ENCODE peak calls at places on chromosomes 3 and 15, in four cellular contexts. I, U, N and Y are unnamed samples.

GRCh38 chr3:150238043-150238802 is 169.9 kb upstream of the TSC22D2 start:
- DNase-seq in I (no peak), U (peak), N (no peak), Y (no peak)

GRCh38 chr3:135895106-135895733 is 70.3 kb upstream of the PPP2R3A start:
- DNase-seq in N (peak), I (no peak), U (peak), Y (peak)

GRCh38 chr15:63509933-63510547 is 5.6 kb downstream of the USP3 start:
- DNase-seq in I (no peak), N (no peak), U (peak), Y (no peak)

GRCh38 chr15:42059661-42060476 is 34.5 kb downstream of the PLA2G4D start:
- DNase-seq in U (peak), N (peak), I (peak), Y (peak)

GRCh38 chr3:194313642-194314430 is 37.3 kb downstream of the CPN2 start:
- DNase-seq in I (no peak), U (no peak), N (no peak), Y (no peak)

GRCh38 chr15:39140060-39140604 is 440.7 kb upstream of the THBS1 start:
- DNase-seq in N (no peak), I (no peak), U (peak), Y (no peak)

GRCh38 chr3:112871735-112872134 is 25.1 kb upstream of the CD200R1L start:
- DNase-seq in I (no peak), N (no peak), U (no peak), Y (no peak)

GRCh38 chr3:29072626-29073025 is 208.2 kb upstream of the RBMS3 start:
- DNase-seq in I (no peak), N (no peak), U (no peak), Y (no peak)

GRCh38 chr3:9302425-9303181 is 53.2 kb upstream of the SRGAP3 start:
- DNase-seq in N (peak), U (peak), I (peak), Y (peak)

GRCh38 chr3:102225407-102226132 is 209.2 kb upstream of the ZPLD1 start:
- DNase-seq in N (no peak), U (peak), I (no peak), Y (no peak)

GRCh38 chr3:181025204-181025603 is 35.7 kb upstream of the DNAJC19 start:
- DNase-seq in U (no peak), N (no peak), I (no peak), Y (no peak)

GRCh38 chr3:149369991-149370866 is 7.2 kb downstream of the TM4SF1 start:
- DNase-seq in I (no peak), N (no peak), U (peak), Y (no peak)

GRCh38 chr3:178546079-178546478 is 9.8 kb downstream of the KCNMB2 start:
- DNase-seq in N (no peak), I (no peak), U (no peak), Y (no peak)

GRCh38 chr3:111764645-111765091 is 94.4 kb upstream of the PHLDB2 start:
- DNase-seq in I (no peak), U (peak), N (no peak), Y (peak)

GRCh38 chr3:53260286-53260785 is 4.5 kb upstream of the TKT start:
- DNase-seq in U (no peak), N (no peak), I (no peak), Y (no peak)

GRCh38 chr3:107065094-107065861 is 312.0 kb upstream of the CCDC54 start:
- DNase-seq in U (peak), N (no peak), I (no peak), Y (no peak)

GRCh38 chr3:146115619-146116018 is 45.4 kb downstream of the PLOD2 start:
- DNase-seq in U (peak), N (no peak), I (no peak), Y (peak)

GRCh38 chr15:42608110-42608531 is 32.7 kb downstream of the STARD9 start:
- DNase-seq in N (peak), I (no peak), U (peak), Y (no peak)

GRCh38 chr3:173823911-173824460 is 426.4 kb downstream of the NLGN1 start:
- DNase-seq in U (peak), N (no peak), I (no peak), Y (no peak)

GRCh38 chr15:78315686-78316085 is 16.3 kb upstream of the SKIC8 start:
- DNase-seq in U (peak), I (no peak), N (no peak), Y (no peak)

GRCh38 chr15:76107169-76107568 is 47.4 kb downstream of the TMEM266 start:
- DNase-seq in U (no peak), I (no peak), N (no peak), Y (no peak)

GRCh38 chr15:85910796-85911195 is 116.1 kb upstream of the KLHL25 start:
- DNase-seq in U (no peak), N (no peak), I (no peak), Y (no peak)

GRCh38 chr3:4976109-4976508 is 3.1 kb upstream of the BHLHE40 start:
- DNase-seq in I (no peak), U (peak), N (peak), Y (peak)

GRCh38 chr3:72830452-72831217 is 17.6 kb downstream of the SHQ1 start:
- DNase-seq in N (no peak), U (no peak), I (no peak), Y (no peak)

GRCh38 chr3:196093271-196094111 is 11.6 kb upstream of the TFRC start:
- DNase-seq in N (no peak), I (no peak), U (no peak), Y (no peak)

GRCh38 chr15:93146196-93146595 is 57.2 kb upstream of the RGMA start:
- DNase-seq in U (no peak), N (no peak), I (no peak), Y (no peak)

GRCh38 chr3:100789582-100789981 is 80.3 kb downstream of the TFG start:
- DNase-seq in U (no peak), I (no peak), N (no peak), Y (no peak)